ENCODE peak calls at places on chromosomes 4 and X, in five cellular contexts. One of them, this sample, is unnamed.

GRCh38 chr4:141109983-141110382 is 23.3 kb downstream of the RNF150 start:
- DNase-seq in H1: no peak
- DNase-seq in HepG2: no peak
- DNase-seq in IMR-90: no peak
- DNase-seq in A549: no peak
- DNase-seq in this sample: no peak

GRCh38 chr4:140642674-140643437 is 74.1 kb upstream of the UCP1 start:
- DNase-seq in IMR-90: no peak
- DNase-seq in HepG2: no peak
- DNase-seq in H1: no peak
- DNase-seq in A549: no peak
- DNase-seq in this sample: no peak

GRCh38 chrX:153226344-153227190 is 47.5 kb downstream of the MAGEA1 start:
- DNase-seq in A549: peak; percentile 43
- DNase-seq in IMR-90: peak; percentile 2
- DNase-seq in HepG2: no peak
- DNase-seq in H1: peak; percentile 86
- DNase-seq in this sample: peak; percentile 95

GRCh38 chr4:82629238-82630000 is 67.6 kb upstream of the TMEM150C start:
- DNase-seq in HepG2: no peak
- DNase-seq in IMR-90: peak; percentile 61
- DNase-seq in H1: no peak
- DNase-seq in A549: no peak
- DNase-seq in this sample: no peak

GRCh38 chr4:74189331-74190043 is 31.6 kb downstream of the MTHFD2L start:
- DNase-seq in HepG2: peak; percentile 64
- DNase-seq in A549: peak; percentile 69
- DNase-seq in H1: no peak
- DNase-seq in IMR-90: peak; percentile 55
- DNase-seq in this sample: peak; percentile 33

GRCh38 chr4:55768291-55768690 is 51.3 kb upstream of the EXOC1L start:
- DNase-seq in IMR-90: peak; percentile 70
- DNase-seq in HepG2: peak; percentile 20
- DNase-seq in A549: peak; percentile 11
- DNase-seq in H1: no peak
- DNase-seq in this sample: no peak

GRCh38 chrX:776061-776460 is 145.5 kb downstream of the SHOX start:
- DNase-seq in HepG2: no peak
- DNase-seq in H1: no peak
- DNase-seq in IMR-90: no peak
- DNase-seq in A549: no peak
- DNase-seq in this sample: no peak

GRCh38 chr4:174016251-174016650 is 267.2 kb downstream of the FBXO8 start:
- DNase-seq in A549: no peak
- DNase-seq in HepG2: no peak
- DNase-seq in H1: no peak
- DNase-seq in IMR-90: no peak
- DNase-seq in this sample: no peak

GRCh38 chrX:39729834-39730670 is 367.7 kb downstream of the BCOR start:
- DNase-seq in IMR-90: no peak
- DNase-seq in A549: no peak
- DNase-seq in HepG2: no peak
- DNase-seq in H1: peak; percentile 51
- DNase-seq in this sample: peak; percentile 71

GRCh38 chr4:133969202-133969873 is 232.3 kb downstream of the PABPC4L start:
- DNase-seq in H1: no peak
- DNase-seq in IMR-90: peak; percentile 20
- DNase-seq in A549: peak; percentile 1
- DNase-seq in HepG2: no peak
- DNase-seq in this sample: peak; percentile 7

GRCh38 chr4:53790286-53790685 is 199.0 kb upstream of the LNX1 start:
- DNase-seq in A549: no peak
- DNase-seq in IMR-90: no peak
- DNase-seq in HepG2: no peak
- DNase-seq in H1: no peak
- DNase-seq in this sample: no peak

GRCh38 chr4:8129785-8130184 is 28.8 kb downstream of the ABLIM2 start:
- DNase-seq in IMR-90: no peak
- DNase-seq in H1: no peak
- DNase-seq in A549: no peak
- DNase-seq in HepG2: no peak
- DNase-seq in this sample: no peak

GRCh38 chr4:184536070-184536880 is 61.9 kb upstream of the IRF2 start:
- DNase-seq in H1: no peak
- DNase-seq in A549: no peak
- DNase-seq in IMR-90: no peak
- DNase-seq in HepG2: no peak
- DNase-seq in this sample: no peak

GRCh38 chrX:32530802-32531403 is 680.4 kb downstream of the DMD start:
- DNase-seq in H1: no peak
- DNase-seq in HepG2: peak; percentile 21
- DNase-seq in A549: peak; percentile 38
- DNase-seq in IMR-90: peak; percentile 52
- DNase-seq in this sample: peak; percentile 49
- TF ChIP-seq MAFK in H1: no peak
- TF ChIP-seq MAFK in HepG2: no peak
- TF ChIP-seq MAFK in A549: no peak
- TF ChIP-seq MAFK in IMR-90: no peak
- TF ChIP-seq MAFK in this sample: no peak

GRCh38 chr4:77095101-77095826 is 19.5 kb upstream of the CCNI start:
- DNase-seq in IMR-90: peak; percentile 31
- DNase-seq in HepG2: peak; percentile 49
- DNase-seq in H1: peak; percentile 79
- DNase-seq in A549: peak; percentile 60
- DNase-seq in this sample: peak; percentile 69
- TF ChIP-seq MAFK in IMR-90: no peak
- TF ChIP-seq MAFK in HepG2: peak; percentile 36
- TF ChIP-seq MAFK in H1: no peak
- TF ChIP-seq MAFK in A549: no peak
- TF ChIP-seq MAFK in this sample: no peak

GRCh38 chr4:165027762-165028402 is 3.9 kb upstream of the TRIM60 start:
- DNase-seq in HepG2: no peak
- DNase-seq in H1: no peak
- DNase-seq in A549: no peak
- DNase-seq in IMR-90: no peak
- DNase-seq in this sample: no peak
- TF ChIP-seq MAFK in HepG2: no peak
- TF ChIP-seq MAFK in H1: no peak
- TF ChIP-seq MAFK in A549: no peak
- TF ChIP-seq MAFK in IMR-90: no peak
- TF ChIP-seq MAFK in this sample: no peak

DNA sequence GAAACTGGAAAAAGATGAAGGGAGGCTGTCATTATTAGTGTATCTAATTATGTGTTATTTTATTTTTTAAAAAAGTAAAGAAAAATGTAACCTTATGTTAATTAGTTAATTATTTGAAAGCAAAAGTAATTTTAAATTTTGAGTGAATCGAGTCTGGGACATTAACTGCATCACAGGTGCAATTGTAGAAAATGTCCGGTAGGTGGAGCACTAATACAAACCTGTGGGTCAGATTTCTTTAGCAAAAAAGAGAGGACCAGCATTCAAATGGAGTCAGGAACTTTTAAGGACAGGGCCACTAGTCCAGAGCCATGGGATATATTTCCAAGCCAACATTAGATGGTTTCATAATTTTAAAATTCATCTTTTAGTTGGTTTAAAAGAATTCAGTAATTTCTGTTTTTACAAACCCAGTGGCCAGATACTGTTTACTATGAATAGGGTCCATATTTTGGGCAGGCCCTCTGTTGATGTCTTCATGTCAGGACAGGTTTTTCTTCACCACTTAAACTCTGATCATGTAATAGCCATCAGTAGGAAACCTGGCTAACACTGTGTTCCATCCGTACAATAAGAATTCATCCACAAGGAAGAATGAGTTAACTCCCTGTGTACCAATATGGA is 27.2 kb downstream of the BST1 start:
- DNase-seq in H1: no peak
- DNase-seq in IMR-90: peak; percentile 53
- DNase-seq in A549: peak; percentile 40
- DNase-seq in HepG2: peak; percentile 45
- DNase-seq in this sample: peak; percentile 52
- TF ChIP-seq MAFK in H1: no peak
- TF ChIP-seq MAFK in IMR-90: no peak
- TF ChIP-seq MAFK in A549: no peak
- TF ChIP-seq MAFK in HepG2: no peak
- TF ChIP-seq MAFK in this sample: no peak

GRCh38 chr4:79334783-79335182 is 8.9 kb upstream of the NAA11 start:
- DNase-seq in HepG2: no peak
- DNase-seq in H1: no peak
- DNase-seq in IMR-90: no peak
- DNase-seq in A549: no peak
- DNase-seq in this sample: no peak
- TF ChIP-seq MAFK in HepG2: no peak
- TF ChIP-seq MAFK in H1: no peak
- TF ChIP-seq MAFK in IMR-90: no peak
- TF ChIP-seq MAFK in A549: no peak
- TF ChIP-seq MAFK in this sample: no peak

GRCh38 chr4:90060039-90060438 is 67.2 kb upstream of the CCSER1 start:
- DNase-seq in A549: no peak
- DNase-seq in IMR-90: no peak
- DNase-seq in HepG2: no peak
- DNase-seq in H1: no peak
- DNase-seq in this sample: no peak
- TF ChIP-seq MAFK in A549: no peak
- TF ChIP-seq MAFK in IMR-90: no peak
- TF ChIP-seq MAFK in HepG2: no peak
- TF ChIP-seq MAFK in H1: no peak
- TF ChIP-seq MAFK in this sample: no peak